ENCODE peak calls at places on chromosomes 1 and 21, in nine cellular contexts. M is psoas muscle; A is heart right ventricle; Y is CD8-positive, alpha-beta T cell; W is hepatocyte; P is uterus; T is testis; G is stomach; V is body of pancreas. R is an unnamed sample. For H3K4me1, the result is how much of the 10 kb centered on the place peaks cover.

GRCh38 chr1:95263400-95263799 is 29.4 kb downstream of the RWDD3 start:
- DNase-seq in M (no peak), A (no peak), Y (no peak), W (no peak), P (no peak), T (no peak), G (no peak), V (no peak), R (no peak)

GRCh38 chr1:110098222-110099026 is 13.8 kb upstream of the UBL4B start:
- DNase-seq in M (peak), A (no peak), Y (no peak), W (no peak), P (no peak), T (no peak), G (no peak), V (no peak), R (no peak)

GRCh38 chr1:93702828-93703183 is 21.2 kb upstream of the BCAR3 start:
- DNase-seq in M (no peak), A (no peak), Y (no peak), W (no peak), P (no peak), T (no peak), G (no peak), V (no peak), R (no peak)

GRCh38 chr1:170145691-170146676 is at the start of gene NTMT2:
- DNase-seq in M (no peak), A (peak), Y (no peak), W (peak), P (no peak), T (no peak), G (no peak), V (peak), R (no peak)

GRCh38 chr1:150415800-150416199 is 51.9 kb downstream of the RPRD2 start:
- DNase-seq in M (no peak), A (no peak), Y (no peak), W (no peak), P (no peak), T (no peak), G (no peak), V (no peak), R (no peak)

GRCh38 chr1:56284933-56285332 is 294.4 kb downstream of the PLPP3 start:
- DNase-seq in M (peak), A (no peak), Y (no peak), W (no peak), P (peak), T (no peak), G (no peak), V (peak), R (no peak)

GRCh38 chr1:25056536-25056935 is 126.5 kb upstream of the RUNX3 start:
- DNase-seq in M (no peak), A (no peak), Y (no peak), W (no peak), P (no peak), T (no peak), G (no peak), V (no peak), R (no peak)

GRCh38 chr1:94063379-94063778 is 57.6 kb downstream of the ABCA4 start:
- DNase-seq in M (peak), A (peak), Y (no peak), W (peak), P (peak), T (peak), G (peak), V (peak), R (peak)

GRCh38 chr1:226029093-226029496 is 30.0 kb upstream of the SDE2 start:
- DNase-seq in M (no peak), A (no peak), Y (no peak), W (peak), P (no peak), T (no peak), G (peak), V (peak), R (no peak)

GRCh38 chr1:167935252-167936067 is 1.0 kb upstream of the DCAF6 start:
- DNase-seq in M (no peak), A (no peak), Y (peak), W (peak), P (peak), T (peak), G (no peak), V (peak), R (peak)

GRCh38 chr1:17669866-17670451 is 85.2 kb upstream of the ACTL8 start:
- DNase-seq in M (peak), A (peak), Y (no peak), W (no peak), P (no peak), T (no peak), G (no peak), V (no peak), R (no peak)

GRCh38 chr1:93148001-93148400 is 32.2 kb downstream of the TMED5 start:
- DNase-seq in M (no peak), A (no peak), Y (no peak), W (no peak), P (no peak), T (no peak), G (no peak), V (no peak), R (no peak)

GRCh38 chr21:15749868-15750174 is 20.0 kb downstream of the USP25 start:
- DNase-seq in M (no peak), A (no peak), Y (no peak), W (peak), P (no peak), T (no peak), G (no peak), V (no peak), R (no peak)

GRCh38 chr1:172826096-172826741 is 167.3 kb downstream of the FASLG start:
- DNase-seq in M (no peak), A (no peak), Y (no peak), W (peak), P (peak), T (peak), G (no peak), V (peak), R (no peak)

GRCh38 chr1:78519446-78519845 is 28.7 kb downstream of the PTGFR start:
- DNase-seq in M (no peak), A (no peak), Y (no peak), W (no peak), P (no peak), T (no peak), G (no peak), V (no peak), R (no peak)

GRCh38 chr1:228039986-228040385 is 33.2 kb downstream of the WNT3A start:
- DNase-seq in M (peak), A (no peak), Y (no peak), W (no peak), P (no peak), T (no peak), G (peak), V (no peak), R (no peak)

GRCh38 chr1:228149341-228150020 is at the start of gene GJC2:
- DNase-seq in M (peak), A (peak), Y (no peak), W (peak), P (peak), T (no peak), G (no peak), V (no peak), R (peak)

GRCh38 chr1:192378276-192378675 is 61.5 kb downstream of the RGS21 start:
- DNase-seq in M (no peak), A (no peak), Y (no peak), W (no peak), P (no peak), T (no peak), G (no peak), V (no peak), R (no peak)

GRCh38 chr1:177858222-177858894 is 111.5 kb downstream of the SEC16B start:
- DNase-seq in M (no peak), A (no peak), Y (no peak), W (peak), P (peak), T (no peak), G (no peak), V (peak), R (no peak)

GRCh38 chr1:24966121-24966723 is 36.1 kb upstream of the RUNX3 start:
- DNase-seq in M (peak), A (no peak), Y (no peak), W (no peak), P (no peak), T (no peak), G (no peak), V (no peak), R (no peak)

GRCh38 chr1:108028841-108029401 is 63.9 kb upstream of the VAV3 start:
- DNase-seq in M (no peak), A (no peak), Y (no peak), W (no peak), P (no peak), T (no peak), G (no peak), V (no peak), R (no peak)

GRCh38 chr1:39720094-39720999 is 18.3 kb upstream of the PPIE start:
- DNase-seq in M (no peak), A (no peak), Y (no peak), W (peak), P (no peak), T (no peak), G (no peak), V (peak), R (no peak)

GRCh38 chr1:15833069-15833679 is 14.3 kb upstream of the SPEN start:
- DNase-seq in M (peak), A (peak), Y (peak), W (no peak), P (peak), T (peak), G (peak), V (peak), R (peak)

GRCh38 chr1:71572038-71572437 is 491.2 kb upstream of the ZRANB2 start:
- DNase-seq in M (no peak), A (no peak), Y (no peak), W (no peak), P (no peak), T (no peak), G (no peak), V (no peak), R (no peak)

GRCh38 chr1:66676616-66677298 is 75.5 kb upstream of the DYNLT5 start:
- DNase-seq in M (no peak), A (no peak), Y (no peak), W (peak), P (no peak), T (no peak), G (no peak), V (peak), R (no peak)

GRCh38 chr1:152165291-152166077 is 6.5 kb upstream of the RPTN start:
- DNase-seq in M (no peak), A (no peak), Y (no peak), W (no peak), P (no peak), T (no peak), G (no peak), V (no peak), R (no peak)

GRCh38 chr1:39272791-39273071 is 68.2 kb downstream of the MACF1 start:
- DNase-seq in M (no peak), A (no peak), Y (no peak), W (no peak), P (no peak), T (no peak), G (no peak), V (no peak), R (no peak)

GRCh38 chr1:170377011-170377410 is 155.0 kb upstream of the GORAB start:
- DNase-seq in M (no peak), A (no peak), Y (no peak), W (no peak), P (no peak), T (no peak), G (no peak), V (no peak), R (no peak)

GRCh38 chr1:8059161-8059622 is 33.1 kb upstream of the ERRFI1 start:
- DNase-seq in M (no peak), A (no peak), Y (no peak), W (no peak), P (no peak), T (no peak), G (no peak), V (no peak), R (no peak)
- H3K4me1 ChIP-seq in M (under half), A (under half), Y (under half), W (under half), P (under half), T (under half), G (under half), V (under half), R (under half)

GRCh38 chr1:30034627-30035521 is 688.5 kb downstream of the MATN1 start:
- DNase-seq in M (no peak), A (no peak), Y (no peak), W (no peak), P (no peak), T (no peak), G (no peak), V (no peak), R (no peak)

GRCh38 chr1:30035522-30036228 is 687.7 kb downstream of the MATN1 start:
- DNase-seq in M (no peak), A (no peak), Y (no peak), W (no peak), P (no peak), T (no peak), G (no peak), V (no peak), R (no peak)

GRCh38 chr1:30032302-30032701 is 691.1 kb downstream of the MATN1 start:
- DNase-seq in M (no peak), A (no peak), Y (no peak), W (no peak), P (no peak), T (no peak), G (no peak), V (no peak), R (no peak)

GRCh38 chr1:30034105-30034626 is 689.2 kb downstream of the MATN1 start:
- DNase-seq in M (no peak), A (no peak), Y (no peak), W (no peak), P (no peak), T (no peak), G (no peak), V (no peak), R (no peak)

GRCh38 chr1:30033276-30034104 is 689.9 kb downstream of the MATN1 start:
- DNase-seq in M (no peak), A (no peak), Y (no peak), W (no peak), P (no peak), T (no peak), G (no peak), V (no peak), R (no peak)
- TF ChIP-seq CTCF in M (no peak), A (no peak), Y (no peak), W (no peak), P (no peak), T (no peak), G (no peak), V (no peak), R (no peak)

GRCh38 chr1:115088115-115088794 is 1.0 kb downstream of the TSPAN2 start:
- DNase-seq in M (no peak), A (no peak), Y (no peak), W (no peak), P (no peak), T (no peak), G (no peak), V (no peak), R (no peak)
- H3K4me1 ChIP-seq in M (under half), A (under half), Y (under half), W (under half), P (under half), T (under half), G (under half), V (under half), R (under half)

GRCh38 chr1:147757015-147757990 is 3.1 kb downstream of the GJA5 start:
- DNase-seq in M (no peak), A (no peak), Y (no peak), W (peak), P (no peak), T (no peak), G (peak), V (peak), R (no peak)
- TF ChIP-seq CTCF in M (no peak), A (no peak), Y (no peak), W (no peak), P (no peak), T (no peak), G (no peak), V (no peak), R (no peak)

DNA sequence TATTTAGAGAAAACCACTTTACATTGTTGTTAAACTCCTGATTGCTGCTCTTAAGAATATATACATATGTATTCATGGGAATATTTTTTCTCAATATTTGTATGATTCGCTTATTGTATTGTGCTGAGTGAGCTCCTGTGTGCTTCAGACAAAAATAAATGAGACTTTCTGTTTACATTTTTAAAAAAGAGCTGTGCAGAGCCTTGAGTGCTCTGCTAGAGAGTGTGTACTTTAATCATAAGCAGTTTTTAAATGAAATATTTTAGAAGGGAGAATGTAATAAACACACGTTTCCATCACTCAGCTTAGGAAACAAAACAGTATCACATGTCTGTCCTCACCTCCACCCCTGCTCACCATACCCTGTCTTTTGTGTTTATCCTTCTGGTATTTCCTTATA is 9.7 kb downstream of the PTPN14 start:
- DNase-seq in M (no peak), A (no peak), Y (no peak), W (no peak), P (no peak), T (no peak), G (no peak), V (no peak), R (no peak)
- H3K4me1 ChIP-seq in M (half or more), A (half or more), Y (under half), W (under half), P (under half), T (under half), G (under half), V (under half), R (under half)

DNA sequence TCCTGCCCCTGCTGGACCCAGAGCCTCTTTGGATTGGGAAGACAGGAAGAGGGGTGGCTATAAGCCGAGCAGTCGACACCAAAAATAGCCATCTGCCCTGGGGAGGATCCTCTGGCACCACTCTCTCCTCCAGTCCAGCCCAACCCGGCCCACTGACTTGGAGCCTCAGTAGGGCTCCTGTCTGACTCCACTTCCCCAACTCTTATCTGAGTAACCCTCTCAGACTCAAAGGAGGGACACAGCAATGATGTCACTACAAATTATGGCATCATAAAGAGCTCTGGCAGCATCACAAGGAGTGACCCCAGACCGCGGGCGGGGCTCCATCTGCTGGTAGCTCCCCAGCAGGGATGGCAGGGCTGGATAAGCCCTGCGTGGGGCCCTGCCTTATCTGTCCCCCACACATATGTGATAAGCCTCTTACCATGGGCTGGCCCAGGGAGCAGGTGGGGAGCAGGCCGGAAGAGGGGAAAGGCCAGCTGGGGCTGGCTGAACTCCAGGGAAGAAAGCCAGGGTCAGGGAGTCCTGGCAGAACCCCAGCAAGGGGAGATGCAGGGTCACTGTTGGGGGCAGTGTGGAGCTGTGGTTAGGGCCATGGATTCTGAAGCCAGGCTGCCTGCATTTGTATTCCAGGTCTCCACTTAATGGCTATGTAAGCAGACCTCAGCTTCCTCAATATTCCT is 4.6 kb upstream of the SLC6A9 start:
- DNase-seq in M (no peak), A (peak), Y (no peak), W (peak), P (peak), T (peak), G (no peak), V (peak), R (peak)
- TF ChIP-seq CTCF in M (no peak), A (peak), Y (no peak), W (peak), P (no peak), T (no peak), G (no peak), V (no peak), R (no peak)

R was measured in ovary.